ENCODE peak calls at places on chromosomes 7 and 10, in eight cellular contexts. S, Q, R, N, J, A, T and K are unnamed samples.

GRCh38 chr10:6532321-6532720 is 47.8 kb downstream of the PRKCQ start:
- DNase-seq in A (no peak), S (peak), R (no peak), J (no peak), T (no peak), N (no peak), Q (no peak), K (no peak)

GRCh38 chr7:95794917-95795515 is 22.7 kb downstream of the DYNC1I1 start:
- DNase-seq in R (no peak), T (peak), S (peak), Q (no peak), J (no peak), N (no peak), A (no peak), K (no peak)

GRCh38 chr7:102045681-102046372 is 228.4 kb downstream of the CUX1 start:
- DNase-seq in J (no peak), Q (no peak), R (no peak), S (no peak), T (no peak), A (no peak), N (no peak), K (no peak)

GRCh38 chr7:35967366-35968139 is 166.7 kb downstream of the SEPTIN7 start:
- DNase-seq in J (no peak), T (no peak), Q (no peak), R (no peak), N (no peak), A (no peak), S (no peak), K (no peak)

GRCh38 chr7:1708640-1709249 is 38.7 kb downstream of the ELFN1 start:
- DNase-seq in N (peak), T (no peak), R (no peak), J (no peak), Q (no peak), S (no peak), A (no peak), K (no peak)

GRCh38 chr10:72297281-72297967 is 23.7 kb downstream of the DDIT4 start:
- DNase-seq in T (peak), N (peak), S (peak), Q (peak), J (peak), A (peak), R (no peak), K (peak)

GRCh38 chr10:20871970-20872369 is 25.1 kb downstream of the NEBL start:
- DNase-seq in Q (no peak), S (no peak), A (no peak), T (no peak), N (no peak), J (no peak), R (no peak), K (no peak)

GRCh38 chr10:114573330-114574045 is 84.6 kb downstream of the ABLIM1 start:
- DNase-seq in T (no peak), A (no peak), S (no peak), R (no peak), J (no peak), N (no peak), Q (no peak), K (no peak)

GRCh38 chr7:36155811-36156361 is 2.8 kb downstream of the EEPD1 start:
- DNase-seq in N (no peak), A (no peak), R (peak), J (no peak), Q (peak), S (peak), T (peak), K (peak)

GRCh38 chr7:123650595-123650994 is 5.1 kb upstream of the LMOD2 start:
- DNase-seq in J (no peak), A (no peak), R (no peak), N (no peak), S (no peak), T (no peak), Q (no peak), K (no peak)

GRCh38 chr10:51656467-51656866 is 42.9 kb downstream of the CSTF2T start:
- DNase-seq in A (no peak), R (no peak), N (no peak), J (no peak), T (no peak), S (no peak), Q (no peak), K (no peak)

GRCh38 chr7:99629643-99630042 is 12.9 kb downstream of the ZSCAN25 start:
- DNase-seq in J (no peak), S (no peak), R (no peak), Q (no peak), T (no peak), N (no peak), A (no peak), K (no peak)

GRCh38 chr10:100100651-100101525 is 19.2 kb upstream of the CPN1 start:
- DNase-seq in J (no peak), T (peak), A (no peak), R (no peak), N (no peak), S (no peak), Q (no peak), K (no peak)

GRCh38 chr7:136103545-136104268 is 126.5 kb upstream of the MTPN start:
- DNase-seq in N (no peak), S (no peak), T (no peak), A (no peak), J (no peak), R (no peak), Q (no peak), K (no peak)